ENCODE peak calls at places on chromosomes 16 and 17, in four cellular contexts. I is KG1; C is NCI-H1436; A is effector memory CD4-positive, alpha-beta T cell. N is an unnamed sample.

GRCh38 chr16:4338125-4338582 is 13.0 kb downstream of the PAM16 start:
- DNase-seq in I (no peak), C (no peak), A (no peak), N (no peak)

GRCh38 chr16:47142469-47143328 is 1.0 kb downstream of the NETO2 start:
- DNase-seq in I (no peak), C (no peak), A (no peak), N (peak; percentile 22)

GRCh38 chr17:46115687-46116086 is 77.5 kb downstream of the KANSL1 start:
- DNase-seq in I (no peak), C (no peak), A (no peak), N (no peak)

GRCh38 chr17:66747561-66748275 is 87.2 kb upstream of the CACNG5 start:
- DNase-seq in I (no peak), C (no peak), A (no peak), N (peak; percentile 59)

GRCh38 chr17:263271-263670 is 81.8 kb upstream of the DOC2B start:
- DNase-seq in I (no peak), C (no peak), A (no peak), N (no peak)

GRCh38 chr16:54080524-54081008 is 206.0 kb downstream of the IRX3 start:
- DNase-seq in I (no peak), C (no peak), A (no peak), N (peak; percentile 90)

GRCh38 chr17:45092932-45093430 is 31.9 kb downstream of the NMT1 start:
- DNase-seq in I (no peak), C (no peak), A (no peak), N (peak; percentile 98)

GRCh38 chr17:66301864-66302741 is at the start of gene PRKCA:
- DNase-seq in I (no peak), C (peak; percentile 66), A (peak; percentile 54), N (peak; percentile 84)

GRCh38 chr16:30805056-30805369 is 18.0 kb upstream of the ZNF629 start:
- DNase-seq in I (no peak), C (no peak), A (no peak), N (no peak)

GRCh38 chr17:29562615-29563014 is 4.2 kb downstream of the ABHD15 start:
- DNase-seq in I (no peak), C (no peak), A (no peak), N (no peak)

GRCh38 chr16:87554754-87555427 is 47.4 kb upstream of the JPH3 start:
- DNase-seq in I (no peak), C (no peak), A (no peak), N (no peak)

GRCh38 chr17:7590743-7591142 is 849 bp upstream of the SOX15 start:
- DNase-seq in I (no peak), C (no peak), A (no peak), N (peak; percentile 48)

GRCh38 chr17:78257810-78258322 is 26.4 kb downstream of the TMEM235 start:
- DNase-seq in I (peak; percentile 77), C (no peak), A (no peak), N (no peak)

GRCh38 chr16:73122604-73123386 is 74.9 kb upstream of the ZFHX3 start:
- DNase-seq in I (peak; percentile 43), C (no peak), A (no peak), N (no peak)

GRCh38 chr16:12395266-12395665 is 408.4 kb downstream of the CPPED1 start:
- DNase-seq in I (no peak), C (no peak), A (no peak), N (no peak)

GRCh38 chr16:71645450-71645849 is 19.5 kb downstream of the MARVELD3 start:
- DNase-seq in I (no peak), C (no peak), A (no peak), N (peak; percentile 52)

GRCh38 chr16:3276679-3277078 is 6.6 kb upstream of the ZNF263 start:
- DNase-seq in I (no peak), C (no peak), A (no peak), N (no peak)

GRCh38 chr16:90044111-90044551 is 24.9 kb upstream of the DBNDD1 start:
- DNase-seq in I (no peak), C (no peak), A (no peak), N (no peak)

GRCh38 chr16:69166221-69166833 is 20.6 kb upstream of the SNTB2 start:
- DNase-seq in I (no peak), C (no peak), A (no peak), N (peak; percentile 25)

GRCh38 chr16:55701442-55702319 is 45.9 kb downstream of the SLC6A2 start:
- DNase-seq in I (peak; percentile 32), C (peak; percentile 29), A (no peak), N (peak; percentile 37)